ENCODE peak calls at places on chromosomes 4 and X, in four cellular contexts. O is HepG2, H is K562, X is HCT116. I is an unnamed sample.

GRCh38 chrX:21683910-21684309 is 25.8 kb upstream of the KLHL34 start:
- DNase-seq in O (no peak), H (no peak), X (no peak), I (no peak)

GRCh38 chrX:18410038-18410437 is 15.4 kb upstream of the CDKL5 start:
- DNase-seq in O (no peak), H (no peak), X (peak), I (no peak)

GRCh38 chr4:77600521-77601451 is 4.8 kb upstream of the CXCL13 start:
- DNase-seq in O (peak), H (peak), X (peak), I (no peak)

GRCh38 chr4:56976878-56977320 is 507 bp downstream of the NOA1 start:
- DNase-seq in O (peak), H (peak), X (peak), I (no peak)

GRCh38 chrX:38375888-38376287 is 23.5 kb downstream of the OTC start:
- DNase-seq in O (no peak), H (peak), X (peak), I (peak)

GRCh38 chr4:87118826-87119225 is 101.6 kb downstream of the KLHL8 start:
- DNase-seq in O (no peak), H (peak), X (no peak), I (no peak)

GRCh38 chrX:151791961-151792360 is 57.4 kb downstream of the CNGA2 start:
- DNase-seq in O (no peak), H (no peak), X (no peak), I (no peak)

GRCh38 chr4:73213917-73214663 is 44.5 kb downstream of the ANKRD17 start:
- DNase-seq in O (no peak), H (no peak), X (no peak), I (no peak)

GRCh38 chr4:32106767-32107166 is 1386.6 kb downstream of the PCDH7 start:
- DNase-seq in O (no peak), H (no peak), X (no peak), I (no peak)

GRCh38 chr4:76570141-76570989 is 135.3 kb downstream of the SHROOM3 start:
- DNase-seq in O (peak), H (no peak), X (no peak), I (peak)

GRCh38 chr4:170014359-170015008 is 11.7 kb downstream of the MFAP3L start:
- DNase-seq in O (no peak), H (no peak), X (no peak), I (no peak)

GRCh38 chr4:147104768-147105167 is 159.1 kb upstream of the TTC29 start:
- DNase-seq in O (no peak), H (no peak), X (no peak), I (no peak)

GRCh38 chr4:174274436-174274835 is 9.0 kb downstream of the FBXO8 start:
- DNase-seq in O (no peak), H (no peak), X (no peak), I (peak)

GRCh38 chr4:182083681-182084410 is 159.4 kb upstream of the TENM3 start:
- DNase-seq in O (no peak), H (no peak), X (no peak), I (no peak)

GRCh38 chr4:8422327-8422726 is 18.2 kb downstream of the ACOX3 start:
- DNase-seq in O (no peak), H (no peak), X (no peak), I (no peak)

GRCh38 chr4:24219171-24219570 is 329.3 kb upstream of the PPARGC1A start:
- DNase-seq in O (no peak), H (no peak), X (no peak), I (no peak)

GRCh38 chr4:10164877-10165283 is 48.3 kb upstream of the WDR1 start:
- DNase-seq in O (peak), H (peak), X (peak), I (no peak)

GRCh38 chrX:39760930-39761329 is 336.8 kb downstream of the BCOR start:
- DNase-seq in O (no peak), H (no peak), X (no peak), I (no peak)

GRCh38 chr4:172344266-172344772 is 531.1 kb downstream of the GALNTL6 start:
- DNase-seq in O (no peak), H (no peak), X (no peak), I (no peak)

GRCh38 chr4:151771664-151772063 is 10.9 kb upstream of the GATB start:
- DNase-seq in O (no peak), H (no peak), X (no peak), I (no peak)

GRCh38 chr4:910366-911091 is 21.6 kb downstream of the GAK start:
- DNase-seq in O (no peak), H (no peak), X (no peak), I (no peak)

GRCh38 chrX:17374619-17375360 is at the start of gene NHS:
- DNase-seq in O (no peak), H (peak), X (peak), I (no peak)

GRCh38 chrX:1468250-1468772 is 15.6 kb upstream of the ASMTL start:
- DNase-seq in O (no peak), H (no peak), X (no peak), I (no peak)

GRCh38 chrX:41382699-41383645 is 49.0 kb downstream of the DDX3X start:
- DNase-seq in O (no peak), H (no peak), X (peak), I (no peak)

GRCh38 chr4:139738846-139739613 is 73.4 kb downstream of the MGST2 start:
- DNase-seq in O (peak), H (no peak), X (no peak), I (no peak)

GRCh38 chr4:102439835-102440234 is 61.3 kb upstream of the NFKB1 start:
- DNase-seq in O (peak), H (peak), X (no peak), I (no peak)

GRCh38 chr4:77453911-77454310 is 151.7 kb upstream of the CXCL13 start:
- DNase-seq in O (no peak), H (no peak), X (no peak), I (no peak)

GRCh38 chr4:81472249-81473085 is 760 bp upstream of the RASGEF1B start:
- DNase-seq in O (peak), H (peak), X (no peak), I (no peak)

GRCh38 chr4:793941-794621 is 31.8 kb downstream of the CPLX1 start:
- DNase-seq in O (no peak), H (no peak), X (no peak), I (no peak)

GRCh38 chr4:82428969-82429727 is 1.1 kb downstream of the HNRNPDL start:
- DNase-seq in O (peak), H (peak), X (peak), I (peak)

GRCh38 chrX:129768586-129769466 is 10.9 kb upstream of the SASH3 start:
- DNase-seq in O (peak), H (no peak), X (no peak), I (no peak)

GRCh38 chr4:124997907-124998306 is 285.4 kb upstream of the ANKRD50 start:
- DNase-seq in O (no peak), H (no peak), X (no peak), I (no peak)

GRCh38 chr4:127247293-127247952 is 385.3 kb upstream of the INTU start:
- DNase-seq in O (no peak), H (no peak), X (no peak), I (no peak)
- TF ChIP-seq CTCF in O (no peak), H (no peak), X (no peak), I (no peak)

GRCh38 chr4:79663865-79664264 is 255.8 kb upstream of the GK2 start:
- DNase-seq in O (no peak), H (no peak), X (no peak), I (no peak)

GRCh38 chr4:79663157-79663556 is 255.1 kb upstream of the GK2 start:
- DNase-seq in O (no peak), H (no peak), X (no peak), I (no peak)

GRCh38 chr4:79662651-79663050 is 254.6 kb upstream of the GK2 start:
- DNase-seq in O (no peak), H (no peak), X (no peak), I (no peak)

GRCh38 chr4:79657379-79657778 is 249.4 kb upstream of the GK2 start:
- DNase-seq in O (no peak), H (no peak), X (no peak), I (no peak)

GRCh38 chr4:79661196-79661595 is 253.2 kb upstream of the GK2 start:
- DNase-seq in O (no peak), H (no peak), X (no peak), I (no peak)
- TF ChIP-seq TCF7L2 in O (no peak), H (no peak), X (no peak), I (no peak)

DNA sequence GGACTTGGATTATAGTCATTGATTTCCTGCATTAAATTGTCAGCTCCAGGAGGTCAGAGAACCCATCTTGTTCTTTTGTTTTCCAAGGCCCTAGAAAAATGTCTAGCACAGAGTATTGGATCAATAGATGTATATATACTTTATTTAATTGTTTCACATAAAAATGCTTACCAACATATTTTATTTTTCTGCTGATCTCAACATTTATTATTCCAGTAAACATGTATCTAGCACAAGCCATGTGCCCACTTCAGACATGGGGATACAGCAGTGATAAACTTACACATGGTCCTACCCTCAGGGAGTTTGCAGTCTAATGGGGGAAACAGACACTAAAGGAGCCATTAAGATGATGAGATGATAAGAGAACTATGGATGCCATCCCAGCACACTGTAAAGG is 49.1 kb upstream of the TBC1D9 start:
- DNase-seq in O (no peak), H (no peak), X (no peak), I (no peak)
- TF ChIP-seq CTCF in O (no peak), H (no peak), X (no peak), I (no peak)

GRCh38 chrX:119688856-119689455 is 4.0 kb downstream of the SEPTIN6 start:
- DNase-seq in O (no peak), H (no peak), X (no peak), I (no peak)
- TF ChIP-seq TCF7L2 in O (no peak), H (no peak), X (no peak), I (no peak)

DNA sequence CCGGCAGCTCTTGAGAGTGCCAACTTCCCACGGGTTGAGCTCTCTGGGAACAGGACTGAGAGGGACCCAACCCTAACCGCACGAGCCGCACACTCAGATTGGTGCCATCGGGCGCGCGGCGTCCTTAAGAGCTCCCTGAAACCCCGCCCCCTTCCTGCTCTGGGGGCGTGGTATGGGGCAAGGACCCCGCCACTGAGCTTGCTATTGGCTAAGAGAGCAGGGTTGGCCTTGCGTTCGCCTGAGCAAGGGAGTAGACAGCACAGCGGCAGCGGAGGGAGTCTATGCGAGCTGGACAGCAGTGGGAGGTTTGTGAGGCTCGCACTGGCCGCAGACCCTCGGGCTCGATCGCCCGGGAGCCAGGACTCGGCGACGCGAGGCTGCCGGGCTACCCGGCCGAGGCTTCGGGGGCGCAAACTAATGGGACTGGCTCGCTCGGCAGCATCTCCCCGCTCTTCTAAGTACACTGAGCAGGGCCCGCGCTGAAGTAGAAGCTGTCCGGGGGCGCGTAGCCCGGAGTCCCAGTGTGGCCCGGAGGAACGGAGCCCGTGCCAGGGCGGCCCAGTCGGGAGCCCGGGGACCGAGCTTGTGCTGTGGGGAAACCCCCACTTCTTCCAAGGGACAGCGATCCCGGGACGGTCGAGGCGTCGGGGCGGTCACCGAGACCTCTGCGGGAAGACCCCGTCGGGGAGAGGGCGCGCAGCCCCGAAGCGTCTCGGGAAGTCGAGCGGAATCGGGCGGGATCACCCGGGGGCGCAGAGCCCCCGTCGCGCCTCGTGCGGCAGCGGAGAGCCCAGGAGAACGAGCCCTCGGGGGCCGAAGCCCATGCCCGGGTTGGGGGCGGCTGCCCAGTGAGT is at the start of gene EFNB1:
- DNase-seq in O (peak), H (peak), X (peak), I (peak)
- TF ChIP-seq CTCF in O (no peak), H (no peak), X (no peak), I (no peak)

DNA sequence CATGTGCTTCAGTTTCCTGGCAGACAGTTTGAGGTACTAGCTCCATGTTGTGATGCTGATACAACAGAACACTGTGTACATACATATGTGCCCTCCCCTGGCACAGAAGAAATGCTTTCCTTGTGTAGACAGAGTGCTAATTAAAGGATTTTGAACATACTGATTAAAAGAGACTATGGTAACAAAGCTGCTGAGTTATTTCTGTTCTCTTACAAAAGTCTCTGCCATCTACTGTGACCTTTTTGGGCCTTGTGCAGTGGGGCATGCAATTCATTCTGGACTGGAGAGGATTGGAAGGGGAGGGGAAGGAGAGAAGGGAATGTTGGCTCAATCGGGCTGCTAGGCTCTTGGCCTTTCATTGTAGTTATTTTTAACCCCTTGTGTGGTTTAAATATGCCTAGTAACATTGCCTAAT is 6.0 kb downstream of the PDLIM5 start:
- DNase-seq in O (no peak), H (no peak), X (no peak), I (no peak)
- TF ChIP-seq TCF7L2 in O (no peak), H (no peak), X (no peak), I (no peak)